ENCODE peak calls at places on chromosomes 12 and 14, in eight cellular contexts. I, C, B, E, D, A, G and H are unnamed samples.

GRCh38 chr14:34098045-34098984 is 147.4 kb upstream of the EGLN3 start:
- DNase-seq in I (no peak), C (peak; percentile 3), G (no peak), D (no peak), E (peak; percentile 24), B (peak; percentile 75), A (peak; percentile 64), H (no peak)

GRCh38 chr12:53844989-53845836 is 93.4 kb upstream of the HOXC13 start:
- DNase-seq in I (peak; percentile 96), G (peak; percentile 45), A (no peak), B (peak; percentile 93), C (no peak), E (no peak), D (no peak), H (no peak)

GRCh38 chr12:110853856-110854255 is 7.1 kb downstream of the CCDC63 start:
- DNase-seq in C (no peak), A (peak; percentile 11), B (no peak), D (no peak), I (no peak), G (no peak), E (no peak), H (no peak)

GRCh38 chr14:77924392-77924948 is 124.6 kb downstream of the ADCK1 start:
- DNase-seq in A (no peak), B (no peak), I (no peak), G (no peak), E (no peak), C (no peak), D (no peak), H (no peak)

GRCh38 chr12:75706786-75707605 is 195.6 kb upstream of the KRR1 start:
- DNase-seq in A (no peak), I (no peak), G (no peak), E (no peak), B (no peak), C (no peak), D (no peak), H (no peak)

GRCh38 chr12:96255077-96255476 is 60.9 kb downstream of the ELK3 start:
- DNase-seq in E (peak; percentile 38), C (no peak), G (no peak), D (no peak), B (no peak), I (no peak), A (no peak), H (peak; percentile 87)

GRCh38 chr14:57847096-57847495 is 18.8 kb downstream of the SLC35F4 start:
- DNase-seq in E (no peak), G (no peak), C (no peak), D (no peak), I (no peak), B (no peak), A (no peak), H (no peak)

GRCh38 chr12:96063046-96063445 is 27.7 kb upstream of the LTA4H start:
- DNase-seq in B (no peak), E (no peak), C (no peak), A (no peak), G (no peak), I (no peak), D (no peak), H (no peak)

GRCh38 chr12:53245289-53245688 is 13.3 kb upstream of the RARG start:
- DNase-seq in B (no peak), C (no peak), E (no peak), D (no peak), G (no peak), A (no peak), I (no peak), H (no peak)

GRCh38 chr12:51128905-51129304 is 44.0 kb downstream of the TFCP2 start:
- DNase-seq in G (no peak), C (no peak), E (no peak), D (no peak), A (no peak), B (no peak), I (no peak), H (no peak)

GRCh38 chr14:62692490-62693106 is 352.7 kb downstream of the KCNH5 start:
- DNase-seq in A (peak; percentile 21), G (no peak), E (no peak), D (no peak), C (no peak), B (no peak), I (no peak), H (no peak)

GRCh38 chr14:31336646-31337045 is 83.7 kb downstream of the HEATR5A start:
- DNase-seq in B (peak; percentile 96), A (no peak), G (no peak), D (no peak), I (no peak), C (no peak), E (no peak), H (no peak)

GRCh38 chr12:130104596-130105253 is 57.5 kb upstream of the FZD10 start:
- DNase-seq in C (no peak), I (no peak), D (no peak), E (no peak), B (no peak), A (no peak), G (peak; percentile 56), H (no peak)

GRCh38 chr12:69428351-69429048 is 41.7 kb upstream of the FRS2 start:
- DNase-seq in G (no peak), A (peak; percentile 33), C (no peak), D (no peak), I (no peak), E (no peak), B (no peak), H (no peak)

GRCh38 chr12:25388216-25388615 is 137.5 kb upstream of the KRAS start:
- DNase-seq in I (no peak), D (no peak), E (peak; percentile 51), B (no peak), G (no peak), A (no peak), C (no peak), H (no peak)

DNA sequence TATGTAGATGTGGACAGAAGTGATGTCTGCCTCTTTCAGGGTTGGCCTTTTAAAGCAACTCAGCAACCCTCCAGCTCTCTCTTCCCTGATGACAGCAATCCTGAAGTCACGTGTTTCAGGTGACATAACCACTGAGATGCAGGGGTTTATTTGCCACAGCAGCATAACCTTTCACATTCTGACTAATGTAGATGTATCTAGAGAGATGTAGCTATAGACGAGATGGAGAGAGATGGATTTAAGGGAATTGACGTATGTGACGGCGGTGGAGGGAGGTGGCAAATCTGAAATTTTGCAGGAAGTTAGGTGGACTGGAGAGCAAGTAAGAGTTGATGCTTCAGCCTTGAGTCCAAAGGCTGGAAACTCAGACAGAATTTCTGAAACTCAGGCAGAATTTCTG is 126.0 kb downstream of the ZFP36L1 start:
- DNase-seq in I (no peak), A (no peak), D (peak; percentile 11), E (no peak), B (no peak), G (no peak), C (no peak), H (no peak)
- H3K27ac ChIP-seq in I (no peak overlapping the region), A (peak overlapping the region; percentile 83), D (no peak overlapping the region), E (peak overlapping the region; percentile 72), B (no peak overlapping the region), G (no peak overlapping the region), C (no peak overlapping the region), H (no peak overlapping the region)

GRCh38 chr12:128813392-128813791 is 10.4 kb downstream of the SLC15A4 start:
- DNase-seq in E (no peak), G (no peak), A (no peak), D (no peak), I (no peak), B (no peak), C (no peak), H (no peak)

GRCh38 chr12:128810182-128811127 is 13.3 kb downstream of the SLC15A4 start:
- DNase-seq in C (no peak), D (no peak), I (no peak), E (peak; percentile 65), G (no peak), A (no peak), B (no peak), H (peak; percentile 79)

GRCh38 chr12:128813883-128814282 is 9.9 kb downstream of the SLC15A4 start:
- DNase-seq in B (no peak), E (no peak), I (no peak), C (no peak), D (no peak), A (no peak), G (no peak), H (no peak)

GRCh38 chr12:128814411-128815261 is 9.1 kb downstream of the SLC15A4 start:
- DNase-seq in C (no peak), A (no peak), G (no peak), E (no peak), I (no peak), D (no peak), B (no peak), H (no peak)

DNA sequence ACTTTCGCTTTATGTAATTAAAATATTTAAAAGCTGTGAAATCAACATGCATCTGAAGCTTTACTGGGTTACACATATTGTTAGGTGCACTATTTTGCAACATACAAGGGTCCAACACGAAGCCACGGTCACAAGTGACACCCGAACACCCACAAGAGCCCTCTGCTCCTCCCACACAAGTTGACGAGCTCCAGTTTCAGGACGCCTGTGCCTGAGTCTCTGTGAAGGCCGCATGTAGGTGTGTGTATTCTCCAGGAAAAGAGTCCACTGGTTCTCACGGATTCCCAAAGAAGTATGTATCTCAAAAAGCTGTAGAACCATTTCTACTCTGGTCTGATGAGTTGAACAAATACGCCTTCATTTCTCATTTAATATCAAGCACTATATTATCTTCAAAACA is 12.0 kb downstream of the SLC15A4 start:
- DNase-seq in B (no peak), I (no peak), A (no peak), D (no peak), C (no peak), G (no peak), E (no peak), H (no peak)
- H3K27ac ChIP-seq in B (no peak overlapping the region), I (no peak overlapping the region), A (no peak overlapping the region), D (no peak overlapping the region), C (no peak overlapping the region), G (no peak overlapping the region), E (no peak overlapping the region), H (no peak overlapping the region)

GRCh38 chr14:49880267-49881064 is 12.4 kb upstream of the ARF6 start:
- DNase-seq in B (no peak), A (peak; percentile 30), G (no peak), C (no peak), E (no peak), D (no peak), I (no peak), H (no peak)
- H3K27ac ChIP-seq in B (peak overlapping the region; percentile 36), A (peak overlapping the region; percentile 57), G (no peak overlapping the region), C (no peak overlapping the region), E (peak overlapping the region; percentile 83), D (no peak overlapping the region), I (peak overlapping the region; percentile 63), H (no peak overlapping the region)

GRCh38 chr14:53011053-53011462 is 60.2 kb upstream of the FERMT2 start:
- DNase-seq in D (no peak), C (no peak), A (peak; percentile 69), I (peak; percentile 61), G (peak; percentile 59), B (peak; percentile 43), E (peak; percentile 46), H (peak; percentile 86)
- H3K27ac ChIP-seq in D (no peak overlapping the region), C (no peak overlapping the region), A (peak overlapping the region; percentile 81), I (no peak overlapping the region), G (no peak overlapping the region), B (no peak overlapping the region), E (peak overlapping the region; percentile 72), H (no peak overlapping the region)

DNA sequence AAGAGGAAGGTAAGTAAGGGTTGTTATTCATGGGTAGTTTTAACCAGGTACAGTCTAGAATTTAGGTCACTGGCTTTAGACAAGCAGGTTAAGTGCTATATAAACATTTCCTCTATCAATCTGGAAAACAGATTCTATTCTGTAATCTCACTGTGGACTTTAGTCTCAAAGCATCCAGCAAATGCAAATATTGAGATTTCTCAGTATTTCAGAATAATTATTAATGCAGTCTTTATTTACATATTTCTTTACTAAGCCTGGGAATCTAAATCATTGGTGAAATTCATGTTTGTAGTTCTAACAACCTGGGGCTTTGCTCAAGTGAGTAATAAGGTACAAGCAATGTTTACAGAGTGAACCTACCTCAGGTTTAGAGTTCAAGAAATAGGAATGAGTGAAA is 61.9 kb downstream of the SLC41A2 start:
- DNase-seq in A (no peak), D (no peak), C (no peak), E (no peak), B (no peak), I (no peak), G (no peak), H (no peak)
- H3K27ac ChIP-seq in A (no peak overlapping the region), D (no peak overlapping the region), C (no peak overlapping the region), E (no peak overlapping the region), B (no peak overlapping the region), I (no peak overlapping the region), G (no peak overlapping the region), H (no peak overlapping the region)